ENCODE peak calls at places on chromosomes 11 and 22, in four cellular contexts. One of them, this sample, is unnamed.

GRCh38 chr11:101176381-101176780 is 46.8 kb upstream of the PGR start:
- DNase-seq in brain microvascular endothelial cell: no peak
- DNase-seq in cardiac fibroblast: no peak
- DNase-seq in RWPE2: no peak
- DNase-seq in this sample: no peak

GRCh38 chr11:63769044-63769718 is 606 bp upstream of the ZFTA start:
- DNase-seq in brain microvascular endothelial cell: no peak
- DNase-seq in cardiac fibroblast: peak; percentile 40
- DNase-seq in RWPE2: peak; percentile 60
- DNase-seq in this sample: no peak

GRCh38 chr11:78061088-78061920 is 2.4 kb upstream of the THRSP start:
- DNase-seq in brain microvascular endothelial cell: no peak
- DNase-seq in cardiac fibroblast: peak; percentile 24
- DNase-seq in RWPE2: no peak
- DNase-seq in this sample: no peak

GRCh38 chr11:57935402-57936049 is 88.2 kb upstream of the OR9Q1 start:
- DNase-seq in brain microvascular endothelial cell: no peak
- DNase-seq in cardiac fibroblast: no peak
- DNase-seq in RWPE2: no peak
- DNase-seq in this sample: no peak

GRCh38 chr22:43789452-43789851 is 22.7 kb downstream of the EFCAB6 start:
- DNase-seq in brain microvascular endothelial cell: peak; percentile 33
- DNase-seq in cardiac fibroblast: peak; percentile 92
- DNase-seq in RWPE2: no peak
- DNase-seq in this sample: peak; percentile 34

GRCh38 chr11:6319879-6320410 is 356 bp downstream of the CAVIN3 start:
- DNase-seq in brain microvascular endothelial cell: peak; percentile 91
- DNase-seq in cardiac fibroblast: peak; percentile 95
- DNase-seq in RWPE2: peak; percentile 92
- DNase-seq in this sample: no peak

GRCh38 chr11:85718991-85719807 is 33.2 kb upstream of the CCDC89 start:
- DNase-seq in brain microvascular endothelial cell: peak; percentile 93
- DNase-seq in cardiac fibroblast: peak; percentile 91
- DNase-seq in RWPE2: peak; percentile 46
- DNase-seq in this sample: peak; percentile 93

GRCh38 chr22:20968281-20968977 is 1.4 kb downstream of the AIFM3 start:
- DNase-seq in brain microvascular endothelial cell: no peak
- DNase-seq in cardiac fibroblast: no peak
- DNase-seq in RWPE2: no peak
- DNase-seq in this sample: no peak

GRCh38 chr11:76316726-76317125 is 64.2 kb downstream of the THAP12 start:
- DNase-seq in brain microvascular endothelial cell: no peak
- DNase-seq in cardiac fibroblast: no peak
- DNase-seq in RWPE2: no peak
- DNase-seq in this sample: no peak

GRCh38 chr22:50460942-50461341 is 13.9 kb downstream of the SBF1 start:
- DNase-seq in brain microvascular endothelial cell: no peak
- DNase-seq in cardiac fibroblast: no peak
- DNase-seq in RWPE2: no peak
- DNase-seq in this sample: no peak

GRCh38 chr11:95925011-95925410 is 1.1 kb upstream of the MTMR2 start:
- DNase-seq in brain microvascular endothelial cell: no peak
- DNase-seq in cardiac fibroblast: peak; percentile 45
- DNase-seq in RWPE2: no peak
- DNase-seq in this sample: no peak

GRCh38 chr11:32426192-32426591 is 9.1 kb downstream of the WT1 start:
- DNase-seq in brain microvascular endothelial cell: no peak
- DNase-seq in cardiac fibroblast: no peak
- DNase-seq in RWPE2: no peak
- DNase-seq in this sample: no peak

GRCh38 chr11:32427935-32428664 is 7.2 kb downstream of the WT1 start:
- DNase-seq in brain microvascular endothelial cell: no peak
- DNase-seq in cardiac fibroblast: no peak
- DNase-seq in RWPE2: no peak
- DNase-seq in this sample: no peak

GRCh38 chr11:32428665-32429293 is 6.6 kb downstream of the WT1 start:
- DNase-seq in brain microvascular endothelial cell: no peak
- DNase-seq in cardiac fibroblast: no peak
- DNase-seq in RWPE2: no peak
- DNase-seq in this sample: no peak

GRCh38 chr11:32426819-32427615 is 8.3 kb downstream of the WT1 start:
- DNase-seq in brain microvascular endothelial cell: no peak
- DNase-seq in cardiac fibroblast: peak; percentile 74
- DNase-seq in RWPE2: no peak
- DNase-seq in this sample: no peak

DNA sequence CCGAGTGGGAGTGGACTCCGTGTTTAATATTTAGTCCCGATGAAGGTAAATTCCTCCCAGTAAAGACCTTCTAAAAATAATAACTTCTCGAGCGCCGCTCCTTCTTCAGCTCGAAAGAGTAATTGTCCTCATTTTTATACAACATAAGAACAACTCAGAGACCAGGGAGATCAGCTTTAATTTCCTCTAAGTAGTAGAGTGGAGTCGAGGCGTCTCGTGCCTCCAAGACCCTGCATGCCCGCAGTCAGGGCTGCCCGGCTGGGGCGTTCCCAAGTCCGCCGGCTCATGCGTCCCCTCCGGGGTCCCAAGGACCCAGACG is 7.8 kb downstream of the WT1 start:
- DNase-seq in brain microvascular endothelial cell: no peak
- DNase-seq in cardiac fibroblast: no peak
- DNase-seq in RWPE2: no peak
- DNase-seq in this sample: no peak
- H3K4me3 ChIP-seq in brain microvascular endothelial cell: no peak overlapping the region
- H3K4me3 ChIP-seq in cardiac fibroblast: no peak overlapping the region
- H3K4me3 ChIP-seq in RWPE2: no peak overlapping the region
- H3K4me3 ChIP-seq in this sample: no peak overlapping the region

GRCh38 chr22:37026325-37026724 is 6.8 kb downstream of the MPST start:
- DNase-seq in brain microvascular endothelial cell: no peak
- DNase-seq in cardiac fibroblast: no peak
- DNase-seq in RWPE2: no peak
- DNase-seq in this sample: no peak
- TF ChIP-seq CTCF in brain microvascular endothelial cell: no peak
- TF ChIP-seq CTCF in cardiac fibroblast: no peak
- TF ChIP-seq CTCF in RWPE2: no peak
- TF ChIP-seq CTCF in this sample: no peak

DNA sequence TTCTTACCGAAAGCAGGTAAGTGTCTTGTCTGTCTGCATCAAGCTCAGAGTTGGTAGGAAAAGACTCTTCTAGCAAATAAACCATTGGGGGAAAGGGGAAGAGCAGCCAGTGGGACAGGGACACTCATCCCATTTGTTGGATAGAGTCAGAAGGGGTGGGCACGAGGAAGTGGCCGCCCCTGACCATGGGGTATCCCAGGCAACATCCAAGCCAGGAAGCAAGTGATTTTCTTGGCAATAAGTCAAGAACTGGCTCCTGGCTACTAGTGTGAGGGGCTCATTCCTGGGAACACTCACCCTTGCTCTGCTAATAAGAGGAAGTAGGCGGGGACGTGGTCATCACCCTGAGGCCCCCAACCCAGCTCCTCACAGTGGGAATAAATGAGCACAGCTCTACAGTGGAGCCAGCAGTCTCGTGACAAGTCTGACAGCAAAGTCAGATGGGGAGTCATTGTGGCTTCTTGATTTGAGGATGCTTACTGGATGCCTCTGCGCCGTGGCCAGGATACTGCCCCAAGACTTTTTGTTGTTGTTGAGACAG is 6.7 kb downstream of the SLC25A18 start:
- DNase-seq in brain microvascular endothelial cell: peak; percentile 24
- DNase-seq in cardiac fibroblast: peak; percentile 72
- DNase-seq in RWPE2: no peak
- DNase-seq in this sample: no peak
- H3K4me3 ChIP-seq in brain microvascular endothelial cell: no peak overlapping the region
- H3K4me3 ChIP-seq in cardiac fibroblast: no peak overlapping the region
- H3K4me3 ChIP-seq in RWPE2: no peak overlapping the region
- H3K4me3 ChIP-seq in this sample: no peak overlapping the region

GRCh38 chr11:106581399-106581798 is 436.9 kb downstream of the GUCY1A2 start:
- DNase-seq in brain microvascular endothelial cell: no peak
- DNase-seq in cardiac fibroblast: no peak
- DNase-seq in RWPE2: no peak
- DNase-seq in this sample: no peak

DNA sequence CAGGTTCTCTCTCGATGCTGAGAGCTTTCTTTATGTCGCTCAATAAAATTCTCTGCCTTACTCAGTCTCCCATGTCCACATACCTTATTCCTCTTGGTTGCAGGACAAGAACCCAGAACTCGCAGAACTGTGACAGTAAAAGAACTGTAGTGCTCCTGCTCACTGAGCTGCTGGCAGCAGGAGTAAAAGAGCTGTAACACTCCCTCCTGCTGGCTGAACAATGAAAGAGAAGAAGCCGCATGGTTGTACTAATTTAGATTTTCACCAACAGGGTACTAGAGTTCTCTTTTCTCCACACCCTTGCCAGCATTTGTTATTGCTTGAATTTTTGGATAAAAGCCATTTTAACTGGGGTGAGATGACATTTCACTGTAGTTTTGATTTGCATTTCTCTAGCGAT is 433.2 kb downstream of the GUCY1A2 start:
- DNase-seq in brain microvascular endothelial cell: peak; percentile 45
- DNase-seq in cardiac fibroblast: peak; percentile 63
- DNase-seq in RWPE2: no peak
- DNase-seq in this sample: no peak
- TF ChIP-seq CTCF in brain microvascular endothelial cell: peak; percentile 67
- TF ChIP-seq CTCF in cardiac fibroblast: peak; percentile 55
- TF ChIP-seq CTCF in RWPE2: peak; percentile 46
- TF ChIP-seq CTCF in this sample: peak; percentile 20

GRCh38 chr11:67731583-67731982 is 57.2 kb upstream of the ALDH3B2 start:
- DNase-seq in brain microvascular endothelial cell: no peak
- DNase-seq in cardiac fibroblast: no peak
- DNase-seq in RWPE2: no peak
- DNase-seq in this sample: no peak

DNA sequence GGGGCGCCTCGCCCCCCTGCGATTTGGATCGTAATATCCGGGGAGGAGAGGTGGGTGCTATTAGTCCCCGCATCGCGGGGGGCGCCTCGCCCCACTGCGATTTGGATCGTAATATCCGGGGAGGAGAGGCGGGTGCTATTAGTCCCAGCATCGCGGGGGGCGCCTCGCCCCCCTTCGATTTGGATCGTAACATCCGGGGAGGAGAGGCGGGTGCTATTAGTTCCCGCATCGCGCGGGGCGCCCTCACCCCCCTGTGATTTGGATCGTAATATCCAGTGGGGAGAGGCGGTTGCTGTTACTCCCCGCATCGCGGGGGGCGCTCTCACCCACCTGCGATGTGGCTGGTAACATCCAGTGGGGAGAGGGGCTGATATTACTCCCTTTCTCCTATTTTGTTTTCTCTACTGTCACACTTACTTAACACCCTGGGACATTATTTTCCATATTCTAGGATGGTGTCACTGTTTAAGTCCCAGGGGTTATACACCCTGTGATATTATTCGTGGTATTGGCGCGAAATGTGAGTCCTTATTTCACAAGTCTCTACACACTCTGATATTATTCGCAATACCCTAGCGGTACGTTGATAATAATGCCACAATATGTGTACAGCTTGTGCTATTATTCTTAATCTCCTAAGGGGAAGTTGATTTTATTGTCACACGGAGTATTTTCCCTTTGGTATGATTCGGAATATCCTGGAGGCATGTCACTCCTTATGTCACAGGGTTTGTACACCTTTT is 57.8 kb upstream of the ALDH3B2 start:
- DNase-seq in brain microvascular endothelial cell: no peak
- DNase-seq in cardiac fibroblast: no peak
- DNase-seq in RWPE2: no peak
- DNase-seq in this sample: no peak
- H3K4me3 ChIP-seq in brain microvascular endothelial cell: no peak overlapping the region
- H3K4me3 ChIP-seq in cardiac fibroblast: no peak overlapping the region
- H3K4me3 ChIP-seq in RWPE2: no peak overlapping the region
- H3K4me3 ChIP-seq in this sample: no peak overlapping the region

GRCh38 chr22:39530692-39531331 is 1.7 kb downstream of the RPS19BP1 start:
- DNase-seq in brain microvascular endothelial cell: peak; percentile 32
- DNase-seq in cardiac fibroblast: peak; percentile 67
- DNase-seq in RWPE2: no peak
- DNase-seq in this sample: no peak

GRCh38 chr22:39534591-39535301 is 2.2 kb upstream of the RPS19BP1 start:
- DNase-seq in brain microvascular endothelial cell: peak; percentile 54
- DNase-seq in cardiac fibroblast: peak; percentile 75
- DNase-seq in RWPE2: no peak
- DNase-seq in this sample: no peak

GRCh38 chr22:39530136-39530535 is 2.4 kb downstream of the RPS19BP1 start:
- DNase-seq in brain microvascular endothelial cell: no peak
- DNase-seq in cardiac fibroblast: no peak
- DNase-seq in RWPE2: no peak
- DNase-seq in this sample: no peak

GRCh38 chr22:39534092-39534506 is 1.6 kb upstream of the RPS19BP1 start:
- DNase-seq in brain microvascular endothelial cell: no peak
- DNase-seq in cardiac fibroblast: no peak
- DNase-seq in RWPE2: no peak
- DNase-seq in this sample: no peak

DNA sequence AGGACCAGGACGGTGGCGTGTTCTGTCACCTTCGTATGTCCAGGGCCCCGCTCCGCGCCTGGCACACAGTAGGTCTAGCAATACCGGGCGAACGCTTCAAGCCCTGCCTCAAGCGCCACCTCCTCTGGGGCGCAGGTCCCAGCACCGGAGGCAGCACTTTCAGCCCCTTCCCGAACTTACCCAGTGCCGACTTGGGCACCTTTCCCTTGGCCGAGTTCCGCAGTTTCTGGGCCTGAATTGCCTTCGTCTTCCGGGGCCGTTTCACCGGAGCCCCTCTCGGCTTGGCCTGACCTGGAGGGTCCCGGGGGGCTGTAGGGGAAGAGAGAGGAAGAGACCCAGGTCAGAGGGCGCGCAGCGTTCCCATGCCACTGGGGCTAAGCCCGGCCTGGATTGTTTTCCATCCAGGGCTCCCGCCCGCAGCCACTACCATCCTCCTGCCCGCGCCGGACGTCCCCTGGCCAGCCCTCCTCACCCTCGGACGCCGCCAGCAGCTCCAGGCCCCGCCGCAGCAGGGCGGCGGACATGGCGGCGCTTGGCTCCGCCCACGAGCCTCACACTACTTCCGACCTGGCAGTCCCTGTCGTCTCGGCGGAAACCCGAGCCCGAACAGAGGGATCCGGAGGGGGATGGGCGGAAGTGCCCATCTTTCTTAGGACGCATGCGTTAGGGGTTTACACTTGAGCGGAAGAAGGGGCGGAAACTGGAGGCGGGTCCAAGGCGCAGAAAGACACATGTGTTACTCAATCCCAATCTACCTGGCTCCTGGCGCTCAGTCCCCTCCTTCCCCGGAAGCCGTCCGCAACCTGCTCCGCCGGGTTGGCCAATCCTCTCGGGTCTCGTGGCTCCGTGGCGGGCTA is at the start of gene RPS19BP1:
- DNase-seq in brain microvascular endothelial cell: peak; percentile 99
- DNase-seq in cardiac fibroblast: peak; percentile 100
- DNase-seq in RWPE2: peak; percentile 99
- DNase-seq in this sample: peak; percentile 99
- TF ChIP-seq CTCF in brain microvascular endothelial cell: peak; percentile 1
- TF ChIP-seq CTCF in cardiac fibroblast: no peak
- TF ChIP-seq CTCF in RWPE2: no peak
- TF ChIP-seq CTCF in this sample: no peak

GRCh38 chr11:126993599-126993998 is 7.0 kb downstream of the KIRREL3 start:
- DNase-seq in brain microvascular endothelial cell: no peak
- DNase-seq in cardiac fibroblast: no peak
- DNase-seq in RWPE2: no peak
- DNase-seq in this sample: no peak
- H3K4me3 ChIP-seq in brain microvascular endothelial cell: no peak overlapping the region
- H3K4me3 ChIP-seq in cardiac fibroblast: no peak overlapping the region
- H3K4me3 ChIP-seq in RWPE2: no peak overlapping the region
- H3K4me3 ChIP-seq in this sample: no peak overlapping the region

This sample was measured in retinal pigment epithelial cell.